ENCODE peak calls at places on chromosome 1, in ten cellular contexts. U is left ventricle myocardium inferior, J is mucosa of descending colon, C is nephron progenitor cell, X is activated T-helper 1 cell treated with Interleukin-2 at 50 U/mL for 16 hours, A is HS-5, M is fibroblast of mammary gland, I is 8988T, D is G401, T is HEK293T. G is an unnamed sample.

GRCh38 chr1:119712342-119713038 is 756 bp downstream of the PHGDH start:
- DNase-seq in M (peak), I (peak), C (peak), J (peak), U (peak), A (peak), X (no peak), T (peak), D (peak), G (peak)

GRCh38 chr1:12232221-12232620 is 2.4 kb downstream of the VPS13D start:
- DNase-seq in U (peak), T (no peak), X (no peak), A (no peak), D (peak), M (no peak), J (no peak), I (peak), C (no peak), G (peak)

GRCh38 chr1:55322842-55323241 is 107.7 kb upstream of the USP24 start:
- DNase-seq in T (no peak), I (no peak), A (no peak), D (no peak), M (no peak), C (no peak), J (no peak), X (no peak), U (no peak), G (no peak)

GRCh38 chr1:47434051-47434842 is 3.6 kb upstream of the FOXD2 start:
- DNase-seq in M (peak), I (no peak), D (peak), X (no peak), C (peak), A (no peak), U (peak), J (peak), T (no peak), G (peak)

GRCh38 chr1:119316870-119317416 is 51.6 kb upstream of the HAO2 start:
- DNase-seq in A (no peak), U (no peak), C (peak), M (no peak), T (no peak), J (no peak), D (no peak), X (no peak), I (no peak), G (no peak)

GRCh38 chr1:168321945-168322344 is 41.3 kb downstream of the TBX19 start:
- DNase-seq in A (no peak), T (no peak), I (no peak), J (no peak), D (no peak), M (peak), C (no peak), X (no peak), U (no peak), G (no peak)

GRCh38 chr1:47587891-47588582 is 150.2 kb downstream of the FOXD2 start:
- DNase-seq in X (no peak), A (no peak), C (no peak), M (no peak), T (peak), D (no peak), U (no peak), J (no peak), I (no peak), G (peak)

GRCh38 chr1:86067626-86068025 is 88.9 kb downstream of the COL24A1 start:
- DNase-seq in T (no peak), I (no peak), M (no peak), C (no peak), D (no peak), U (no peak), X (no peak), J (no peak), A (no peak), G (no peak)

GRCh38 chr1:157157481-157158190 is 19.4 kb upstream of the ETV3 start:
- DNase-seq in U (no peak), T (no peak), A (no peak), M (peak), D (no peak), I (no peak), J (no peak), C (no peak), X (no peak), G (no peak)

GRCh38 chr1:234495231-234495990 is 16.4 kb upstream of the TARBP1 start:
- DNase-seq in C (no peak), A (peak), M (peak), U (no peak), D (no peak), I (no peak), T (no peak), J (no peak), X (no peak), G (no peak)

GRCh38 chr1:153985984-153986761 is at the start of gene RAB13:
- DNase-seq in M (peak), I (peak), J (peak), D (peak), C (peak), T (peak), A (peak), X (no peak), U (peak), G (peak)

GRCh38 chr1:63108226-63108625 is 214.1 kb upstream of the FOXD3 start:
- DNase-seq in T (no peak), A (no peak), M (peak), I (no peak), X (no peak), J (no peak), D (no peak), U (no peak), C (no peak), G (no peak)

GRCh38 chr1:108830119-108831008 is 26.5 kb downstream of the AKNAD1 start:
- DNase-seq in U (peak), I (peak), A (peak), J (peak), X (no peak), T (no peak), M (peak), D (peak), C (no peak), G (peak)

GRCh38 chr1:24904731-24905354 is 25.2 kb downstream of the RUNX3 start:
- DNase-seq in M (no peak), I (no peak), D (no peak), U (no peak), A (no peak), T (no peak), X (no peak), J (peak), C (peak), G (no peak)

GRCh38 chr1:233127157-233127556 is 168.4 kb downstream of the PCNX2 start:
- DNase-seq in J (no peak), A (no peak), T (no peak), I (no peak), D (no peak), C (no peak), U (no peak), X (no peak), M (no peak), G (no peak)

GRCh38 chr1:109508873-109509175 is 703 bp downstream of the AMIGO1 start:
- DNase-seq in U (no peak), X (no peak), C (no peak), I (no peak), M (no peak), T (no peak), A (no peak), D (no peak), J (no peak), G (no peak)

GRCh38 chr1:10651793-10652192 is 144.7 kb downstream of the CASZ1 start:
- DNase-seq in C (no peak), A (no peak), T (no peak), D (no peak), U (no peak), J (peak), X (no peak), I (no peak), M (no peak), G (no peak)

GRCh38 chr1:43963890-43964289 is 5.9 kb upstream of the DPH2 start:
- DNase-seq in T (no peak), D (no peak), M (no peak), C (no peak), X (no peak), U (no peak), A (no peak), I (no peak), J (no peak), G (no peak)

GRCh38 chr1:36350659-36351171 is 27.3 kb upstream of the EVA1B start:
- DNase-seq in D (no peak), X (peak), I (peak), A (peak), J (no peak), C (no peak), U (no peak), M (peak), T (no peak), G (peak)

G was measured in left ventricle myocardium superior.